ENCODE peak calls at places on chromosomes 3 and 15, in six cellular contexts. L, O, V, M, K and D are unnamed samples.

GRCh38 chr15:25106209-25106608 is 151.4 kb downstream of the SNRPN start:
- DNase-seq in L (no peak), O (no peak), V (no peak), M (no peak), K (no peak), D (no peak)

GRCh38 chr15:61057376-61057775 is 171.7 kb downstream of the RORA start:
- DNase-seq in L (no peak), O (no peak), V (no peak), M (no peak), K (no peak), D (no peak)

GRCh38 chr3:57064615-57065014 is 4.2 kb downstream of the SPATA12 start:
- DNase-seq in L (no peak), O (no peak), V (no peak), M (no peak), K (no peak), D (no peak)

GRCh38 chr3:57903124-57903668 is 105.0 kb upstream of the FLNB start:
- DNase-seq in L (no peak), O (no peak), V (no peak), M (no peak), K (no peak), D (no peak)

GRCh38 chr3:183576487-183577107 is 21.1 kb upstream of the KLHL6 start:
- DNase-seq in L (no peak), O (peak), V (no peak), M (no peak), K (no peak), D (no peak)

GRCh38 chr15:101294731-101295606 is at the start of gene SNRPA1:
- DNase-seq in L (peak), O (peak), V (peak), M (peak), K (peak), D (peak)

GRCh38 chr15:88644741-88645140 is 5.9 kb downstream of the ISG20 start:
- DNase-seq in L (no peak), O (peak), V (peak), M (no peak), K (no peak), D (no peak)

GRCh38 chr15:75025548-75026260 is 2.3 kb downstream of the PPCDC start:
- DNase-seq in L (no peak), O (no peak), V (no peak), M (no peak), K (no peak), D (no peak)

GRCh38 chr3:69012836-69013255 is 638 bp downstream of the EOGT start:
- DNase-seq in L (no peak), O (peak), V (peak), M (no peak), K (peak), D (peak)

GRCh38 chr15:20106026-20106425 is 435.6 kb downstream of the GOLGA6L6 start:
- DNase-seq in L (no peak), O (no peak), V (peak), M (no peak), K (no peak), D (peak)

GRCh38 chr3:194161181-194162045 is 25.5 kb downstream of the HES1 start:
- DNase-seq in L (no peak), O (no peak), V (no peak), M (no peak), K (no peak), D (no peak)

GRCh38 chr3:117688583-117688982 is 979.0 kb downstream of the TUSC7 start:
- DNase-seq in L (no peak), O (no peak), V (no peak), M (no peak), K (no peak), D (no peak)

GRCh38 chr15:47741082-47741481 is 23.8 kb downstream of the SEMA6D start:
- DNase-seq in L (no peak), O (no peak), V (no peak), M (no peak), K (no peak), D (no peak)

GRCh38 chr3:108879915-108880314 is 57.3 kb downstream of the TRAT1 start:
- DNase-seq in L (no peak), O (no peak), V (no peak), M (no peak), K (no peak), D (no peak)

GRCh38 chr3:188217011-188217463 is 63.1 kb downstream of the LPP start:
- DNase-seq in L (no peak), O (peak), V (no peak), M (no peak), K (no peak), D (no peak)

GRCh38 chr3:112136959-112137693 is 4.1 kb upstream of the GCSAM start:
- DNase-seq in L (no peak), O (peak), V (no peak), M (no peak), K (peak), D (no peak)

GRCh38 chr3:67075295-67075694 is 77.2 kb downstream of the KBTBD8 start:
- DNase-seq in L (no peak), O (no peak), V (no peak), M (no peak), K (no peak), D (no peak)

GRCh38 chr3:169522595-169523529 is 140.7 kb downstream of the MECOM start:
- DNase-seq in L (no peak), O (no peak), V (no peak), M (no peak), K (no peak), D (no peak)

GRCh38 chr3:67381667-67382272 is 272.6 kb downstream of the SUCLG2 start:
- DNase-seq in L (no peak), O (peak), V (no peak), M (no peak), K (peak), D (no peak)

GRCh38 chr3:171784937-171785336 is 25.3 kb downstream of the PLD1 start:
- DNase-seq in L (no peak), O (no peak), V (no peak), M (no peak), K (no peak), D (no peak)

GRCh38 chr3:171783626-171784025 is 26.7 kb downstream of the PLD1 start:
- DNase-seq in L (no peak), O (no peak), V (no peak), M (no peak), K (no peak), D (no peak)

GRCh38 chr3:171784387-171784786 is 25.9 kb downstream of the PLD1 start:
- DNase-seq in L (no peak), O (no peak), V (no peak), M (no peak), K (no peak), D (no peak)

GRCh38 chr3:171781711-171782127 is 28.6 kb downstream of the PLD1 start:
- DNase-seq in L (no peak), O (no peak), V (no peak), M (no peak), K (peak), D (no peak)

GRCh38 chr3:171783086-171783485 is 27.2 kb downstream of the PLD1 start:
- DNase-seq in L (no peak), O (no peak), V (no peak), M (no peak), K (peak), D (no peak)
- H3K27ac ChIP-seq in L (no peak), O (no peak), V (no peak), M (no peak), K (no peak), D (no peak)

DNA sequence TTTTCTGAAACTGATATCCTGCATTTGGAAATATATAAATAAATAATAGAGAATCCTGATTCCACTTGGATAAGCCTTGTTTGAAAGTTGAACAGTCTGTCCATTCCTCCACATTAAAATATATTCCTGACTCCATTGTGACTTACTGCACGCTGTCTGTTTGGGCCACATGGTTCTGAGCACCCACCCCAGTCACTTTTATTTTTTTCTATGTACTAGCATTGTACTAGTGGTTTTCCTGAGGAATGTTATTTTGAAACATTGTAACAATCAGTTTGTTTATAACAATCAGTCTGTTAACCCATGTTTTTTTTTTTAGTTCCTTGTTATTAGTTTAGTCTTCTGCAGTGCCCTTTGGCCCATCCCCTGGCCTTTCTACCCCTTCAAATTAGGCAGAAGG is 87.4 kb upstream of the CCNL1 start:
- DNase-seq in L (no peak), O (no peak), V (no peak), M (no peak), K (no peak), D (no peak)
- H3K27ac ChIP-seq in L (no peak), O (no peak), V (no peak), M (no peak), K (no peak), D (no peak)

GRCh38 chr15:67085237-67085817 is 19.9 kb downstream of the SMAD3 start:
- DNase-seq in L (no peak), O (peak), V (no peak), M (no peak), K (no peak), D (no peak)
- H3K27ac ChIP-seq in L (no peak), O (peak), V (no peak), M (no peak), K (peak), D (no peak)

DNA sequence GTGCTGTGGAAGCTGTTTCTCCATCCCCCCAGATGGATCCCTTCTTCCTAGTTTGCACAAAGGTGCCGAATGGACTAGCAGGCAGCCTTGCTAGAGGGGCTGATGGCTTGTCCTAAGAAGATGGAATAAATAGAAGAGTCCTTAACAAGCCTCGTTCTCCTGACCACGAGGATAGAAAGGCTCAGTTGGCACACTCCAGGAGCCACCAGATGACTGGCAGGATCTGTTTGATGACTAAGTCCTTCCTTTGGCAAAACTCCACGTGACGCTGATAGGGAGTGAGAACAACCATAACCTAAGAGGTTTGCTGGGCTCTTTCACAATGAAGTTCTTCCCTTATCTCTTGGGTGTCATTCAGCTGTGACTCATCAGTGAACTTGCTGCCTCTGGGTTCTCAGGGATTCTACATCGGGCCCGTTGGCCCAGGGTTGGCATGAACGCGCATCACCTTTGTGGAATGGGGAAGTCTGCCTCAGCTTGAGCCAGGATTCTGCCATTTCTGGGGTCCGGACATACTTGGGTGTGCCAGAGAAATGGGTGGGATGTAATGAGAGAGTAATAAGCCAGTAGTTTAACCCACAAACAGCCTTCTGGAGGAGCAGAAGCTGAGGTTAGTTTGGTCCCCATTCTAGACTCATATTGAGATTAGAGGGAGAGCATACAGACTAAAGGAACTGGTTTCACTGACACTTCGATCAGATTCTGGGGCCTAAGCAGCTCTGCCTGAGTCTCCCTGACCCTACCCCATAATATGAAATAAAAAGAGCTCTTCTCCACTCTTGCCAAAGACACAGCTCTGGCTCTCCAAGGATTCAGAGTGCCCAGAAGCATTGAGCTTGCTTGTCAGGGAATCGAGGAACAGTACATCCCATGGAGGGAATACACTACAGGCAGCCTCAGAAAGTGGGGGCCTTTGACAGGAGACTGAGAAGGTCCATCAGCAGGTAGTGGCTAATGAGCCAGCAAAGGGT is 2.0 kb upstream of the MELTF start:
- DNase-seq in L (no peak), O (no peak), V (peak), M (no peak), K (peak), D (peak)
- H3K27ac ChIP-seq in L (no peak), O (no peak), V (no peak), M (no peak), K (no peak), D (no peak)

DNA sequence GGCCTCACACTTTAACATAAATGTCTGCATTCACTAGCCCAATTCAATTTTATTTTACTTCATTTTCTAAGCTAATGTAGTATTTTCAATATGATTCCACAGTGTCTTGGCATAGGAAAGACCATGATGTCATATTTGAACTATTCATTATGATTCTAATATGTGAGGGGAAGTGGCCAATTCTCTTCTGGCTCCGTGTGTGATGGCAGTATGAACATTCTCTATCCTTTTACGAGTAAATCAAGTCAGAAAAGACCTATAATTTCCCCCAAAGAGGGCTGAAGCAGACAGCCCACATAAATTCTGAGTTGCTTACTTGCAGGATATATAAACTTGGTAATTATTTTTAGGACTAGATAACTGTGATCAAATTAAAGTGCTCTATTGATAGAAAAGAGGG is 193.0 kb downstream of the MEX3B start:
- DNase-seq in L (no peak), O (no peak), V (no peak), M (no peak), K (peak), D (no peak)
- H3K27ac ChIP-seq in L (no peak), O (no peak), V (no peak), M (no peak), K (no peak), D (no peak)